ENCODE peak calls at places on chromosomes 4 and X, in eight cellular contexts. Q, S, B, P, J, Z, D and T are unnamed samples.

GRCh38 chrX:8273451-8273894 is 102.4 kb upstream of the VCX2 start:
- DNase-seq in Q (no peak), S (no peak), B (no peak), P (no peak), J (no peak), Z (no peak), D (peak), T (no peak)

GRCh38 chr4:165190591-165191212 is 16.7 kb upstream of the KLHL2 start:
- DNase-seq in Q (no peak), S (no peak), B (no peak), P (no peak), J (no peak), Z (no peak), D (no peak), T (no peak)

GRCh38 chrX:69618803-69619202 is 2.9 kb downstream of the EDA start:
- DNase-seq in Q (peak), S (peak), B (no peak), P (peak), J (no peak), Z (peak), D (peak), T (no peak)

GRCh38 chr4:48796927-48797679 is 17.0 kb upstream of the FRYL start:
- DNase-seq in Q (no peak), S (no peak), B (no peak), P (no peak), J (no peak), Z (no peak), D (no peak), T (no peak)

GRCh38 chr4:99630857-99631256 is 26.8 kb downstream of the C4orf54 start:
- DNase-seq in Q (no peak), S (no peak), B (no peak), P (no peak), J (no peak), Z (no peak), D (no peak), T (no peak)

GRCh38 chr4:141810702-141811365 is 174.5 kb downstream of the IL15 start:
- DNase-seq in Q (peak), S (no peak), B (no peak), P (no peak), J (no peak), Z (no peak), D (peak), T (no peak)

GRCh38 chr4:153327247-153327646 is 17.2 kb upstream of the MND1 start:
- DNase-seq in Q (no peak), S (no peak), B (no peak), P (no peak), J (no peak), Z (no peak), D (no peak), T (no peak)

GRCh38 chr4:68175562-68176155 is 46.0 kb upstream of the TMPRSS11F start:
- DNase-seq in Q (peak), S (peak), B (peak), P (peak), J (no peak), Z (no peak), D (peak), T (peak)

GRCh38 chr4:626201-627091 is 1.1 kb downstream of the PDE6B start:
- DNase-seq in Q (no peak), S (no peak), B (no peak), P (no peak), J (no peak), Z (no peak), D (no peak), T (no peak)

GRCh38 chr4:67549123-67549522 is 3.8 kb upstream of the CENPC start:
- DNase-seq in Q (peak), S (no peak), B (no peak), P (no peak), J (no peak), Z (no peak), D (no peak), T (no peak)

GRCh38 chrX:11244641-11245040 is 48.6 kb upstream of the AMELX start:
- DNase-seq in Q (no peak), S (peak), B (no peak), P (no peak), J (no peak), Z (no peak), D (no peak), T (no peak)

GRCh38 chr4:6342530-6343293 is 73.1 kb downstream of the WFS1 start:
- DNase-seq in Q (peak), S (no peak), B (no peak), P (no peak), J (no peak), Z (no peak), D (no peak), T (peak)

GRCh38 chr4:114519368-114519767 is 79.2 kb upstream of the UGT8 start:
- DNase-seq in Q (no peak), S (no peak), B (no peak), P (no peak), J (no peak), Z (no peak), D (no peak), T (no peak)

GRCh38 chr4:81562093-81562492 is 90.4 kb upstream of the RASGEF1B start:
- DNase-seq in Q (no peak), S (no peak), B (no peak), P (no peak), J (no peak), Z (no peak), D (no peak), T (no peak)

GRCh38 chrX:120568047-120568446 is 7.3 kb upstream of the CUL4B start:
- DNase-seq in Q (no peak), S (no peak), B (no peak), P (no peak), J (no peak), Z (no peak), D (no peak), T (no peak)

DNA sequence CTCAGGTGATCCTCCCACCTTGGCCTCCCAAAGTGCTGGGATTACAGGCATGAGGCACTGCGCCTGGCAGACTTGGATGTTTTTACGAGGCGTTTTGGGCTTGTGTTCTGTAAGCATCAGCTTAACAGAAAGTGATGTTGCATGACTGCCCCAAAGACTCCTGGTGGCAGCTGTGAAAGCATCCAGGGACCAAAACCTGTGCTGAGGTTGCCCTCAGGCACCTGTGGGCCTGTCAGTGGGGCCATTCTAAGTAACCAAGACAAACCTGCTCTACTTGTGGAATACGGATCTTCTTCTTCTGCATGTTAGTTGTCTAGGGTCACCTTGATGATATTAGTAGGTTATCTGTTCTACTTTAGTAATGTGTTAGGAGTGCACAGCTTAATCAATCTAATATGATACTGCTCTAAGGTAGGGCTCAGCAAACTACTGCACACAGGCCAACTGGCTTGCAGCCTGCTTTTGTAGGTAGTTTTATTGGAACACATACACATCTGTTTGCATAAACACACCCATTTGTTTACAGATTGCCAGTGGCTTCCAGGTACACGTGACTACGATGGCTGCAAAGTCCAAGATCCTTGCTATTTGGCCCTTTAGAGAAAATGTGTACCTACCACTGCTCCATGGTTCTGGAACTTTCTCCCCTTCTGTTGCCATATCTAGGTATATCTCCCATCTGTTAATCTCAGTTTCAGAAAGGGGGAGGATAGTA is 136.7 kb downstream of the GPR143 start:
- DNase-seq in Q (no peak), S (no peak), B (no peak), P (no peak), J (no peak), Z (peak), D (no peak), T (no peak)
- TF ChIP-seq CTCF in Q (no peak), S (no peak), B (no peak), P (no peak), J (no peak), Z (no peak), D (no peak), T (no peak)

GRCh38 chr4:147770831-147771230 is 38.9 kb downstream of the ARHGAP10 start:
- DNase-seq in Q (no peak), S (no peak), B (no peak), P (no peak), J (no peak), Z (no peak), D (no peak), T (no peak)

GRCh38 chr4:147772459-147772969 is 40.6 kb downstream of the ARHGAP10 start:
- DNase-seq in Q (peak), S (peak), B (no peak), P (no peak), J (no peak), Z (no peak), D (peak), T (no peak)

GRCh38 chr4:147769386-147769785 is 37.5 kb downstream of the ARHGAP10 start:
- DNase-seq in Q (no peak), S (no peak), B (no peak), P (no peak), J (no peak), Z (no peak), D (no peak), T (no peak)

GRCh38 chr4:147773261-147774184 is 41.6 kb downstream of the ARHGAP10 start:
- DNase-seq in Q (no peak), S (peak), B (no peak), P (no peak), J (no peak), Z (no peak), D (peak), T (no peak)

GRCh38 chr4:147772056-147772455 is 40.2 kb downstream of the ARHGAP10 start:
- DNase-seq in Q (no peak), S (no peak), B (no peak), P (peak), J (no peak), Z (no peak), D (no peak), T (no peak)
- TF ChIP-seq CTCF in Q (no peak), S (no peak), B (no peak), P (peak), J (no peak), Z (no peak), D (no peak), T (no peak)

GRCh38 chr4:72496119-72496518 is 72.9 kb downstream of the ADAMTS3 start:
- DNase-seq in Q (no peak), S (peak), B (no peak), P (no peak), J (no peak), Z (no peak), D (no peak), T (no peak)
- TF ChIP-seq CTCF in Q (no peak), S (peak), B (peak), P (peak), J (no peak), Z (no peak), D (no peak), T (no peak)

GRCh38 chr4:47705326-47705981 is 132.4 kb downstream of the CORIN start:
- DNase-seq in Q (peak), S (peak), B (no peak), P (peak), J (no peak), Z (no peak), D (no peak), T (no peak)
- TF ChIP-seq CTCF in Q (peak), S (peak), B (peak), P (peak), J (no peak), Z (no peak), D (peak), T (peak)

GRCh38 chrX:23911436-23911835 is 3.6 kb downstream of the CXorf58 start:
- DNase-seq in Q (no peak), S (no peak), B (no peak), P (no peak), J (no peak), Z (no peak), D (no peak), T (no peak)

GRCh38 chrX:23908219-23909003 is 605 bp downstream of the CXorf58 start:
- DNase-seq in Q (no peak), S (no peak), B (no peak), P (peak), J (no peak), Z (no peak), D (no peak), T (no peak)

GRCh38 chrX:23904096-23904495 is 3.6 kb downstream of the APOO start:
- DNase-seq in Q (no peak), S (peak), B (no peak), P (no peak), J (no peak), Z (no peak), D (peak), T (no peak)

GRCh38 chrX:23907106-23907495 is 637 bp downstream of the APOO start:
- DNase-seq in Q (no peak), S (no peak), B (no peak), P (no peak), J (no peak), Z (no peak), D (no peak), T (no peak)

DNA sequence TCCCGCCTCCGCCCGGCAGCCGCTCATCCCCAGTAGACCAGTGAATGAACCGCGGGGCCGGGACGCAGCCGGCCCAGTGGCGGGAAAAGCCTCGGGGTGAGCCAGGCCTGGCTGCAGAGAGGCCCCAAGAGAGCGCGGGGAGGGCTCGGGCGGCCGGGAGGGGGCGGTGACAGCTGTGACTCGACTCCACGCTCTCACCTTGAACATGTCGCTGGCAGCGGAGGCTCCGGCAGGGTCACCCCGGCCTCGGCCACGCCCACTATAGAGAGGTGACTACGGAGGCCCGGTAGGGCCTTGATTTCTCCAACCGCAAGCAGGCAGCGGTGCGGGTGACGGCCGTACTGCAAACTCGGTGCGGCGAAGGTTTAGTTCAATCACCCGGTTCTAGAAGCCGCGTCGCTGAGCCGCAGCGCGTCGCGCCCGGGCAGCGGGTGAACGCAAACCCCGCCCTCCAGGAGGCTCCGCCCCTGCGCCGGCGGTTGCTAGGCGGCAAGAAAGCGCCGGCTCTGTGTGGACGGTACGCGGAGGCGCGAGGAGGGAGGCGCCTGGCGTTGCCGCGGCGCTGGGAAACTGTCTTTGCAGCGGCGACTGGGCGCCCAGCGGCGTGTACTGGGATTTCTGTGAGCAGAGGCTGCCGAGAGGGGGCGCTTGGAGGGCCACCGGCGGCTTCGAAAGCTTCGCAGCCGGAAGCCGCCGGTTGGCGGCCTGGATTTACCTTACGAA is at the start of the genes APOO and CXorf58:
- DNase-seq in Q (peak), S (peak), B (peak), P (peak), J (peak), Z (peak), D (peak), T (peak)
- TF ChIP-seq CTCF in Q (peak), S (peak), B (peak), P (peak), J (peak), Z (peak), D (peak), T (peak)

DNA sequence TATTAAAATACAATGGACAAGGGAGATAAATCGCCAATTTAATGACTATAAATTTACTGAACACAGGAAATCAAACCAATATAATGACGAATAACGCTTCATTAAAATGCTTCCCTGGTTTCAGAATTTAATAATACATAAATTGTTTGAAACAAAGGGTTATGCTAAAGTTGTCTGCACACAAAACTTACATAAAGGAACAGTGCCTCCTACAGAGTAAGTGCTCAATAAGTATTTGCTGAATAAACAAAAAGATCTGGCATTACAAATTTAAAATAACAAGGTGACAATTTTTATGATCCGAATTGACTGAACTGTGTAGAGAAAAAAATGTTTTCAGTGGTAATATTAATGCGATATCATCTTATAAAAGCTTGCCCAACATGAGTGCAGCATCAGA is 69.6 kb downstream of the NOCT start:
- DNase-seq in Q (peak), S (peak), B (no peak), P (no peak), J (no peak), Z (no peak), D (no peak), T (no peak)
- TF ChIP-seq CTCF in Q (peak), S (peak), B (peak), P (peak), J (no peak), Z (peak), D (peak), T (peak)

DNA sequence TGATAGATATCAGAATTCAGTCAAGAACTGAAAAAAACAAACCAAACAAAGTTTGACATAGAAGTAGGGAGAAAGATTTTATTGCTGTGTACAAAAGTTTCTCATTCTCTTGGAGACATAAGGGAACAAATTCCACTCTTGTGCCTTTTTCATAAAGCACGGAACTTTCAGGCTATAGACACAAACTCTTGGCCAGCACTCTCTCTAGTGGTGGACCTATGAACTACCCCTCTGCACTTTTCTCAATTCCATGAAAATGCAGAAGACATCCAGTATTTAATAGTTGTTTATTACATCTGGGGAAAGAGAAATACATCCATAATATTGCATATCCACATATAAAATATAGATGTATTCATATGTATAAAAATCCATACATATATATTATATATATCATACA is 291.6 kb upstream of the HS3ST1 start:
- DNase-seq in Q (peak), S (no peak), B (no peak), P (peak), J (no peak), Z (no peak), D (peak), T (peak)
- TF ChIP-seq CTCF in Q (peak), S (peak), B (peak), P (peak), J (peak), Z (peak), D (peak), T (peak)

DNA sequence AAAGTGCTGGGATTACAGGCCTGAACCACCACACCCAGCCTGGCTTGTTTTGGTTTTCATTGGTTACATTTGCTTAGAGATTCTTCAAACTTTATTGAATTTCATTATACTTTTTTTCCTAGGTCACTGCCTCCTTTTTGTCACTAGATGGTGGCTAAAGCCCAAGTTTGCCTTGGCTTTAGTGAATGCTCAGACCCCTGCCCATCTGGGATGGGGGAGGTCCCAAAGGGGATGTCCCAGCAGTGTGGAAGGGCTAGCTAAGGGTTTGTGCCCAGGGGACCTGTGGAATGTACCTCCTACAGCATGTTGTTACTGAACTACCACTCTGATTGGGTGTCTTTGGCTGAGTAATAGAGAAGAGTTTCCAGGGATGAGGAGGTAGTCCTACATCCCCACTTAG is 58.4 kb downstream of the CEP135 start:
- DNase-seq in Q (no peak), S (no peak), B (no peak), P (no peak), J (no peak), Z (no peak), D (no peak), T (no peak)
- TF ChIP-seq CTCF in Q (no peak), S (no peak), B (no peak), P (no peak), J (no peak), Z (no peak), D (no peak), T (no peak)

GRCh38 chrX:49756692-49757091 is 60.9 kb upstream of the PAGE1 start:
- DNase-seq in Q (no peak), S (no peak), B (no peak), P (no peak), J (no peak), Z (no peak), D (no peak), T (no peak)

GRCh38 chrX:49767231-49767630 is 61.9 kb upstream of the PAGE4 start:
- DNase-seq in Q (no peak), S (peak), B (no peak), P (no peak), J (no peak), Z (no peak), D (no peak), T (no peak)

GRCh38 chrX:49762175-49762704 is 66.5 kb upstream of the PAGE1 start:
- DNase-seq in Q (no peak), S (no peak), B (no peak), P (no peak), J (no peak), Z (no peak), D (no peak), T (no peak)

GRCh38 chrX:49760288-49760885 is 64.6 kb upstream of the PAGE1 start:
- DNase-seq in Q (no peak), S (no peak), B (no peak), P (no peak), J (no peak), Z (no peak), D (no peak), T (no peak)

GRCh38 chrX:49761481-49761880 is 65.7 kb upstream of the PAGE1 start:
- DNase-seq in Q (peak), S (peak), B (no peak), P (peak), J (no peak), Z (no peak), D (no peak), T (no peak)
- TF ChIP-seq CTCF in Q (peak), S (peak), B (peak), P (peak), J (peak), Z (peak), D (peak), T (peak)